ENCODE peak calls at places on chromosomes 6 and 20, in ten cellular contexts. K, T, O, P, C, N, A, V, U and D are unnamed samples.

GRCh38 chr6:16238057-16238657 is at the start of gene GMPR:
- DNase-seq in K (no peak), T (peak; percentile 58), O (peak; percentile 85), P (peak; percentile 75), C (peak; percentile 95), N (peak; percentile 59), A (peak; percentile 81), V (peak; percentile 42), U (peak; percentile 65), D (peak; percentile 91)

GRCh38 chr6:7424967-7425807 is 35.6 kb downstream of the RIOK1 start:
- DNase-seq in K (no peak), T (no peak), O (no peak), P (no peak), C (peak; percentile 82), N (no peak), A (no peak), V (no peak), U (peak; percentile 42), D (peak; percentile 50)

GRCh38 chr6:3808759-3809514 is 40.2 kb upstream of the FAM50B start:
- DNase-seq in K (no peak), T (no peak), O (no peak), P (no peak), C (peak; percentile 93), N (peak; percentile 94), A (no peak), V (no peak), U (peak; percentile 43), D (peak; percentile 94)

GRCh38 chr6:73610444-73611275 is 43.1 kb downstream of the SLC17A5 start:
- DNase-seq in K (peak; percentile 2), T (no peak), O (no peak), P (peak; percentile 28), C (peak; percentile 62), N (peak; percentile 67), A (no peak), V (peak; percentile 10), U (peak; percentile 35), D (peak; percentile 43)

GRCh38 chr6:31725502-31726350 is 2.6 kb downstream of the MPIG6B start:
- DNase-seq in K (no peak), T (no peak), O (no peak), P (no peak), C (no peak), N (no peak), A (no peak), V (no peak), U (no peak), D (no peak)

GRCh38 chr6:133407320-133408100 is 166.4 kb downstream of the EYA4 start:
- DNase-seq in K (no peak), T (no peak), O (no peak), P (no peak), C (no peak), N (no peak), A (no peak), V (no peak), U (no peak), D (no peak)

GRCh38 chr6:28743271-28743789 is 180.5 kb downstream of the TRIM27 start:
- DNase-seq in K (no peak), T (no peak), O (no peak), P (no peak), C (no peak), N (no peak), A (no peak), V (no peak), U (no peak), D (no peak)

GRCh38 chr6:73612611-73613010 is 41.2 kb downstream of the SLC17A5 start:
- DNase-seq in K (no peak), T (no peak), O (no peak), P (no peak), C (no peak), N (no peak), A (no peak), V (no peak), U (no peak), D (no peak)

GRCh38 chr20:59706106-59706693 is 101.9 kb downstream of the PHACTR3 start:
- DNase-seq in K (no peak), T (no peak), O (no peak), P (no peak), C (no peak), N (no peak), A (no peak), V (no peak), U (no peak), D (no peak)

GRCh38 chr20:50921783-50922501 is 9.3 kb downstream of the ADNP start:
- DNase-seq in K (no peak), T (no peak), O (no peak), P (no peak), C (no peak), N (no peak), A (no peak), V (no peak), U (no peak), D (no peak)

GRCh38 chr6:82866446-82866845 is 199.2 kb downstream of the UBE3D start:
- DNase-seq in K (no peak), T (no peak), O (no peak), P (no peak), C (no peak), N (no peak), A (no peak), V (no peak), U (no peak), D (no peak)

GRCh38 chr20:45247860-45248259 is 6.5 kb downstream of the SLPI start:
- DNase-seq in K (no peak), T (no peak), O (no peak), P (no peak), C (no peak), N (no peak), A (no peak), V (no peak), U (no peak), D (no peak)

GRCh38 chr6:158783851-158784250 is 35.3 kb downstream of the EZR start:
- DNase-seq in K (no peak), T (no peak), O (no peak), P (no peak), C (no peak), N (no peak), A (no peak), V (no peak), U (no peak), D (no peak)

GRCh38 chr6:52570291-52570700 is 6.6 kb downstream of the TRAM2 start:
- DNase-seq in K (no peak), T (no peak), O (no peak), P (no peak), C (peak; percentile 71), N (no peak), A (no peak), V (no peak), U (no peak), D (no peak)

GRCh38 chr6:41894366-41895299 is 542 bp downstream of the USP49 start:
- DNase-seq in K (no peak), T (no peak), O (no peak), P (no peak), C (peak; percentile 20), N (no peak), A (peak; percentile 18), V (no peak), U (peak; percentile 33), D (no peak)

GRCh38 chr6:1643111-1643510 is 33.4 kb downstream of the FOXC1 start:
- DNase-seq in K (no peak), T (no peak), O (no peak), P (no peak), C (no peak), N (no peak), A (no peak), V (no peak), U (no peak), D (no peak)

GRCh38 chr6:165962361-165962760 is 205.3 kb downstream of the TBXT start:
- DNase-seq in K (no peak), T (no peak), O (no peak), P (no peak), C (no peak), N (no peak), A (no peak), V (no peak), U (no peak), D (no peak)

GRCh38 chr6:157151989-157152388 is 171.3 kb downstream of the TMEM242 start:
- DNase-seq in K (no peak), T (no peak), O (no peak), P (no peak), C (peak; percentile 50), N (peak; percentile 87), A (no peak), V (no peak), U (no peak), D (no peak)

GRCh38 chr6:158629376-158630221 is 14.9 kb downstream of the DYNLT1 start:
- DNase-seq in K (no peak), T (no peak), O (no peak), P (no peak), C (no peak), N (no peak), A (no peak), V (no peak), U (no peak), D (no peak)

GRCh38 chr6:37168809-37169457 is 1.0 kb upstream of the PIM1 start:
- DNase-seq in K (no peak), T (peak; percentile 38), O (no peak), P (peak; percentile 19), C (peak; percentile 77), N (no peak), A (no peak), V (no peak), U (peak; percentile 50), D (peak; percentile 75)

GRCh38 chr6:108133594-108134179 is 32.1 kb upstream of the NR2E1 start:
- DNase-seq in K (no peak), T (peak; percentile 45), O (peak; percentile 57), P (no peak), C (peak; percentile 90), N (peak; percentile 85), A (no peak), V (peak; percentile 59), U (peak; percentile 55), D (peak; percentile 89)

GRCh38 chr6:138590796-138591709 is 91.8 kb upstream of the NHSL1 start:
- DNase-seq in K (no peak), T (peak; percentile 63), O (no peak), P (no peak), C (peak; percentile 85), N (peak; percentile 80), A (no peak), V (peak; percentile 36), U (peak; percentile 75), D (peak; percentile 67)

GRCh38 chr6:127182501-127182900 is 64.0 kb downstream of the RSPO3 start:
- DNase-seq in K (no peak), T (no peak), O (no peak), P (no peak), C (peak; percentile 49), N (peak; percentile 40), A (no peak), V (no peak), U (no peak), D (no peak)

GRCh38 chr6:108942556-108943492 is 94.6 kb downstream of the ARMC2 start:
- DNase-seq in K (no peak), T (no peak), O (peak; percentile 69), P (peak; percentile 65), C (no peak), N (no peak), A (peak; percentile 35), V (no peak), U (no peak), D (no peak)

GRCh38 chr6:135183532-135184440 is 2.7 kb downstream of the MYB start:
- DNase-seq in K (peak; percentile 58), T (no peak), O (peak; percentile 87), P (peak; percentile 47), C (peak; percentile 26), N (peak; percentile 45), A (peak; percentile 39), V (peak; percentile 29), U (peak; percentile 12), D (peak; percentile 13)

GRCh38 chr6:166754218-166755030 is 127.4 kb upstream of the RPS6KA2 start:
- DNase-seq in K (no peak), T (no peak), O (no peak), P (no peak), C (no peak), N (no peak), A (no peak), V (no peak), U (no peak), D (no peak)

GRCh38 chr20:7770578-7770977 is 169.7 kb downstream of the HAO1 start:
- DNase-seq in K (peak; percentile 79), T (no peak), O (no peak), P (no peak), C (no peak), N (peak; percentile 38), A (no peak), V (peak; percentile 99), U (no peak), D (no peak)

GRCh38 chr6:26272171-26272631 is 92.8 kb upstream of the BTN3A2 start:
- DNase-seq in K (no peak), T (no peak), O (peak; percentile 86), P (no peak), C (peak; percentile 14), N (peak; percentile 30), A (peak; percentile 62), V (no peak), U (peak; percentile 7), D (peak; percentile 14)